ENCODE peak calls at places on chromosomes 3 and 15, in four cellular contexts. Z is left ventricle myocardium superior; A is activated CD4-positive, alpha-beta T cell treated with anti-CD3 and anti-CD28 coated beads for 36 hours; E is gastroesophageal sphincter. B is an unnamed sample.

GRCh38 chr3:129277829-129278271 is 820 bp upstream of the HMCES start:
- ATAC-seq in Z (no peak), A (no peak), E (no peak), B (no peak)

GRCh38 chr15:73359653-73360052 is 9.1 kb downstream of the HCN4 start:
- ATAC-seq in Z (no peak), A (no peak), E (no peak), B (no peak)

GRCh38 chr15:63908986-63909385 is 75.2 kb upstream of the HERC1 start:
- ATAC-seq in Z (no peak), A (no peak), E (no peak), B (no peak)

GRCh38 chr3:19641408-19641807 is 292.6 kb downstream of the EFHB start:
- ATAC-seq in Z (no peak), A (no peak), E (no peak), B (no peak)

GRCh38 chr15:49734831-49735508 is 114.1 kb downstream of the DTWD1 start:
- ATAC-seq in Z (no peak), A (no peak), E (no peak), B (no peak)

GRCh38 chr3:33807190-33807589 is 8.8 kb downstream of the PDCD6IP start:
- ATAC-seq in Z (peak), A (no peak), E (no peak), B (no peak)

GRCh38 chr15:73789491-73790240 is 36.5 kb upstream of the INSYN1 start:
- ATAC-seq in Z (no peak), A (no peak), E (no peak), B (no peak)

GRCh38 chr3:126284258-126284904 is 72.8 kb downstream of the KLF15 start:
- ATAC-seq in Z (no peak), A (peak), E (no peak), B (peak)

GRCh38 chr3:121064121-121064520 is 156.1 kb downstream of the STXBP5L start:
- ATAC-seq in Z (no peak), A (no peak), E (no peak), B (no peak)

GRCh38 chr3:8413337-8413926 is 88.2 kb upstream of the LMCD1 start:
- ATAC-seq in Z (peak), A (no peak), E (no peak), B (no peak)

GRCh38 chr3:170511371-170511770 is 74.5 kb downstream of the SLC7A14 start:
- ATAC-seq in Z (no peak), A (no peak), E (no peak), B (no peak)

GRCh38 chr15:58249646-58250312 is 111.6 kb downstream of the AQP9 start:
- ATAC-seq in Z (no peak), A (peak), E (no peak), B (peak)

GRCh38 chr3:196273655-196274054 is 13.9 kb downstream of the PCYT1A start:
- ATAC-seq in Z (no peak), A (no peak), E (no peak), B (no peak)

GRCh38 chr3:46298871-46299607 is 54.9 kb upstream of the CCR2 start:
- ATAC-seq in Z (no peak), A (peak), E (no peak), B (peak)

GRCh38 chr3:8776406-8776805 is 7.0 kb upstream of the OXTR start:
- ATAC-seq in Z (no peak), A (no peak), E (no peak), B (no peak)

GRCh38 chr15:38853608-38854007 is 289.0 kb upstream of the RASGRP1 start:
- ATAC-seq in Z (no peak), A (peak), E (no peak), B (no peak)

GRCh38 chr3:132659000-132659369 is 624 bp downstream of the ACAD11 start:
- ATAC-seq in Z (peak), A (no peak), E (peak), B (no peak)

GRCh38 chr3:127546970-127547733 is 43.4 kb downstream of the TPRA1 start:
- ATAC-seq in Z (peak), A (no peak), E (peak), B (no peak)

GRCh38 chr3:11221818-11222217 is 50.4 kb upstream of the ATG7 start:
- ATAC-seq in Z (no peak), A (no peak), E (no peak), B (no peak)

GRCh38 chr15:90469723-90470122 is 60.0 kb upstream of the CRTC3 start:
- ATAC-seq in Z (no peak), A (no peak), E (no peak), B (no peak)

GRCh38 chr3:111874177-111874820 is 15.2 kb downstream of the PHLDB2 start:
- ATAC-seq in Z (peak), A (no peak), E (no peak), B (no peak)

GRCh38 chr3:8286749-8287148 is 214.9 kb upstream of the LMCD1 start:
- ATAC-seq in Z (no peak), A (no peak), E (no peak), B (no peak)

GRCh38 chr15:68623301-68623892 is 44.6 kb downstream of the CORO2B start:
- ATAC-seq in Z (peak), A (no peak), E (peak), B (no peak)

GRCh38 chr3:195906865-195907729 is 1.3 kb downstream of the TNK2 start:
- ATAC-seq in Z (peak), A (peak), E (no peak), B (peak)

GRCh38 chr3:12556243-12556722 is 604 bp upstream of the MKRN2 start:
- ATAC-seq in Z (peak), A (no peak), E (no peak), B (no peak)

GRCh38 chr3:22319446-22319845 is 568.4 kb upstream of the ZNF385D start:
- ATAC-seq in Z (no peak), A (no peak), E (no peak), B (no peak)

GRCh38 chr3:18735013-18735412 is 309.9 kb upstream of the SATB1 start:
- ATAC-seq in Z (no peak), A (no peak), E (no peak), B (no peak)

GRCh38 chr15:58951388-58952060 is 18.0 kb upstream of the SLTM start:
- ATAC-seq in Z (peak), A (no peak), E (peak), B (no peak)

GRCh38 chr15:70078578-70079417 is 18.9 kb downstream of the TLE3 start:
- ATAC-seq in Z (no peak), A (no peak), E (no peak), B (no peak)

GRCh38 chr3:132203889-132204596 is 113.2 kb upstream of the ACP3 start:
- ATAC-seq in Z (no peak), A (no peak), E (no peak), B (no peak)

B was measured in activated T-helper 17 cell treated with anti-CD3 and anti-CD28 coated beads, Interleukin-2, amount 50 U/mL, for 72 hours.